ENCODE peak calls at places on chromosomes 1 and 21, in five cellular contexts. One of them, this sample, is unnamed.

GRCh38 chr21:46557469-46557868 is 47.4 kb downstream of the S100B start:
- DNase-seq in midbrain: no peak
- DNase-seq in activated T-cell treated with anti-CD3 and anti-CD28 coated beads for 24 hours: no peak
- DNase-seq in left cardiac atrium: no peak
- DNase-seq in left ventricle myocardium inferior: no peak
- DNase-seq in this sample: no peak

GRCh38 chr1:5649795-5650194 is 342.4 kb downstream of the NPHP4 start:
- DNase-seq in activated T-cell treated with anti-CD3 and anti-CD28 coated beads for 24 hours: no peak
- DNase-seq in left cardiac atrium: no peak
- DNase-seq in left ventricle myocardium inferior: no peak
- DNase-seq in midbrain: no peak
- DNase-seq in this sample: no peak

GRCh38 chr1:91557039-91557690 is 56.5 kb downstream of the CDC7 start:
- DNase-seq in activated T-cell treated with anti-CD3 and anti-CD28 coated beads for 24 hours: no peak
- DNase-seq in midbrain: no peak
- DNase-seq in left cardiac atrium: no peak
- DNase-seq in left ventricle myocardium inferior: no peak
- DNase-seq in this sample: no peak

GRCh38 chr1:246794261-246795093 is 70.3 kb downstream of the SCCPDH start:
- DNase-seq in midbrain: no peak
- DNase-seq in activated T-cell treated with anti-CD3 and anti-CD28 coated beads for 24 hours: no peak
- DNase-seq in left cardiac atrium: no peak
- DNase-seq in left ventricle myocardium inferior: no peak
- DNase-seq in this sample: no peak

GRCh38 chr1:71193153-71193552 is 112.3 kb upstream of the ZRANB2 start:
- DNase-seq in midbrain: no peak
- DNase-seq in left cardiac atrium: no peak
- DNase-seq in activated T-cell treated with anti-CD3 and anti-CD28 coated beads for 24 hours: no peak
- DNase-seq in left ventricle myocardium inferior: no peak
- DNase-seq in this sample: no peak

GRCh38 chr1:22889213-22889827 is 83.3 kb downstream of the LACTBL1 start:
- DNase-seq in activated T-cell treated with anti-CD3 and anti-CD28 coated beads for 24 hours: no peak
- DNase-seq in left ventricle myocardium inferior: no peak
- DNase-seq in left cardiac atrium: no peak
- DNase-seq in midbrain: peak
- DNase-seq in this sample: no peak

GRCh38 chr1:115666206-115666605 is 24.4 kb downstream of the VANGL1 start:
- DNase-seq in midbrain: no peak
- DNase-seq in activated T-cell treated with anti-CD3 and anti-CD28 coated beads for 24 hours: no peak
- DNase-seq in left ventricle myocardium inferior: no peak
- DNase-seq in left cardiac atrium: no peak
- DNase-seq in this sample: no peak

GRCh38 chr1:204858381-204858821 is 12.3 kb upstream of the NFASC start:
- DNase-seq in activated T-cell treated with anti-CD3 and anti-CD28 coated beads for 24 hours: no peak
- DNase-seq in left cardiac atrium: no peak
- DNase-seq in left ventricle myocardium inferior: no peak
- DNase-seq in midbrain: no peak
- DNase-seq in this sample: no peak

GRCh38 chr1:223332997-223333396 is 31.0 kb downstream of the SUSD4 start:
- DNase-seq in midbrain: no peak
- DNase-seq in left cardiac atrium: no peak
- DNase-seq in activated T-cell treated with anti-CD3 and anti-CD28 coated beads for 24 hours: no peak
- DNase-seq in left ventricle myocardium inferior: no peak
- DNase-seq in this sample: no peak

GRCh38 chr1:221766210-221766609 is 24.3 kb upstream of the DUSP10 start:
- DNase-seq in midbrain: no peak
- DNase-seq in left ventricle myocardium inferior: no peak
- DNase-seq in left cardiac atrium: no peak
- DNase-seq in activated T-cell treated with anti-CD3 and anti-CD28 coated beads for 24 hours: no peak
- DNase-seq in this sample: no peak

GRCh38 chr1:167750641-167751040 is 28.9 kb downstream of the MPZL1 start:
- DNase-seq in left ventricle myocardium inferior: no peak
- DNase-seq in left cardiac atrium: no peak
- DNase-seq in activated T-cell treated with anti-CD3 and anti-CD28 coated beads for 24 hours: no peak
- DNase-seq in midbrain: no peak
- DNase-seq in this sample: no peak

GRCh38 chr1:211549092-211549749 is 29.7 kb downstream of the SLC30A1 start:
- DNase-seq in activated T-cell treated with anti-CD3 and anti-CD28 coated beads for 24 hours: no peak
- DNase-seq in left cardiac atrium: no peak
- DNase-seq in midbrain: no peak
- DNase-seq in left ventricle myocardium inferior: peak
- DNase-seq in this sample: no peak

GRCh38 chr1:44707959-44708831 is 22.8 kb downstream of the RNU5D-1 start:
- DNase-seq in left ventricle myocardium inferior: no peak
- DNase-seq in left cardiac atrium: no peak
- DNase-seq in midbrain: peak
- DNase-seq in activated T-cell treated with anti-CD3 and anti-CD28 coated beads for 24 hours: no peak
- DNase-seq in this sample: peak

GRCh38 chr1:22412932-22413727 is 38.5 kb upstream of the ZBTB40 start:
- DNase-seq in left cardiac atrium: no peak
- DNase-seq in midbrain: no peak
- DNase-seq in left ventricle myocardium inferior: no peak
- DNase-seq in activated T-cell treated with anti-CD3 and anti-CD28 coated beads for 24 hours: no peak
- DNase-seq in this sample: no peak

GRCh38 chr1:9438431-9439073 is 100.7 kb upstream of the SLC25A33 start:
- DNase-seq in left ventricle myocardium inferior: peak
- DNase-seq in midbrain: peak
- DNase-seq in activated T-cell treated with anti-CD3 and anti-CD28 coated beads for 24 hours: no peak
- DNase-seq in left cardiac atrium: peak
- DNase-seq in this sample: no peak

GRCh38 chr1:121522061-121522759 is 337.4 kb downstream of the SRGAP2C start:
- DNase-seq in activated T-cell treated with anti-CD3 and anti-CD28 coated beads for 24 hours: no peak
- DNase-seq in midbrain: no peak
- DNase-seq in left ventricle myocardium inferior: no peak
- DNase-seq in left cardiac atrium: no peak
- DNase-seq in this sample: no peak

GRCh38 chr1:40300249-40300567 is 16.9 kb downstream of the COL9A2 start:
- DNase-seq in left ventricle myocardium inferior: no peak
- DNase-seq in midbrain: no peak
- DNase-seq in left cardiac atrium: no peak
- DNase-seq in activated T-cell treated with anti-CD3 and anti-CD28 coated beads for 24 hours: no peak
- DNase-seq in this sample: no peak

GRCh38 chr1:19651141-19651737 is 7.1 kb downstream of the NBL1 start:
- DNase-seq in left cardiac atrium: peak
- DNase-seq in activated T-cell treated with anti-CD3 and anti-CD28 coated beads for 24 hours: no peak
- DNase-seq in left ventricle myocardium inferior: peak
- DNase-seq in midbrain: peak
- DNase-seq in this sample: peak

GRCh38 chr1:218463194-218464156 is 118.3 kb downstream of the TGFB2 start:
- DNase-seq in activated T-cell treated with anti-CD3 and anti-CD28 coated beads for 24 hours: no peak
- DNase-seq in left ventricle myocardium inferior: peak
- DNase-seq in left cardiac atrium: peak
- DNase-seq in midbrain: peak
- DNase-seq in this sample: peak

GRCh38 chr1:154759196-154759595 is 110.9 kb downstream of the KCNN3 start:
- DNase-seq in left ventricle myocardium inferior: no peak
- DNase-seq in left cardiac atrium: no peak
- DNase-seq in activated T-cell treated with anti-CD3 and anti-CD28 coated beads for 24 hours: peak
- DNase-seq in midbrain: no peak
- DNase-seq in this sample: no peak

GRCh38 chr1:224175615-224176014 is 7.4 kb upstream of the DEGS1 start:
- DNase-seq in left cardiac atrium: peak
- DNase-seq in left ventricle myocardium inferior: no peak
- DNase-seq in activated T-cell treated with anti-CD3 and anti-CD28 coated beads for 24 hours: no peak
- DNase-seq in midbrain: peak
- DNase-seq in this sample: no peak

GRCh38 chr1:158654570-158654969 is 31.9 kb downstream of the SPTA1 start:
- DNase-seq in left cardiac atrium: peak
- DNase-seq in midbrain: no peak
- DNase-seq in left ventricle myocardium inferior: no peak
- DNase-seq in activated T-cell treated with anti-CD3 and anti-CD28 coated beads for 24 hours: no peak
- DNase-seq in this sample: no peak

GRCh38 chr1:113123737-113124136 is 50.7 kb downstream of the LRIG2 start:
- DNase-seq in activated T-cell treated with anti-CD3 and anti-CD28 coated beads for 24 hours: no peak
- DNase-seq in left cardiac atrium: no peak
- DNase-seq in left ventricle myocardium inferior: no peak
- DNase-seq in midbrain: no peak
- DNase-seq in this sample: no peak

GRCh38 chr1:85585845-85586244 is 5.3 kb downstream of the CCN1 start:
- DNase-seq in midbrain: no peak
- DNase-seq in left ventricle myocardium inferior: no peak
- DNase-seq in activated T-cell treated with anti-CD3 and anti-CD28 coated beads for 24 hours: no peak
- DNase-seq in left cardiac atrium: no peak
- DNase-seq in this sample: no peak

GRCh38 chr1:23451452-23451851 is 26.9 kb upstream of the TCEA3 start:
- DNase-seq in left cardiac atrium: no peak
- DNase-seq in midbrain: no peak
- DNase-seq in left ventricle myocardium inferior: no peak
- DNase-seq in activated T-cell treated with anti-CD3 and anti-CD28 coated beads for 24 hours: no peak
- DNase-seq in this sample: no peak